ENCODE peak calls at places on chromosomes 16 and 17, in seven cellular contexts. S is left ventricle myocardium inferior, H is vagina, V is astrocyte, K is A549, F is body of pancreas, D is neuronal stem cell. M is an unnamed sample. For H3K9me3, the result is how much of the 10 kb centered on the place peaks cover.

GRCh38 chr16:6689643-6690042 is 643.0 kb upstream of the RBFOX1 start:
- DNase-seq in S (no peak), H (no peak), V (no peak), K (no peak), F (no peak), D (peak), M (no peak)

GRCh38 chr17:19753661-19754463 is 5.8 kb upstream of the ALDH3A1 start:
- DNase-seq in S (no peak), H (no peak), V (no peak), K (peak), F (peak), D (no peak), M (no peak)

GRCh38 chr17:76261421-76262215 is 3.5 kb upstream of the UBALD2 start:
- DNase-seq in S (no peak), H (no peak), V (peak), K (no peak), F (no peak), D (no peak), M (no peak)

GRCh38 chr17:42422412-42422957 is 571 bp downstream of the CAVIN1 start:
- DNase-seq in S (no peak), H (no peak), V (no peak), K (peak), F (peak), D (no peak), M (no peak)

GRCh38 chr16:90032664-90033346 is 13.5 kb upstream of the DBNDD1 start:
- DNase-seq in S (no peak), H (no peak), V (peak), K (no peak), F (no peak), D (no peak), M (no peak)

GRCh38 chr17:56985371-56986162 is 7.6 kb downstream of the SCPEP1 start:
- DNase-seq in S (no peak), H (no peak), V (no peak), K (no peak), F (no peak), D (no peak), M (no peak)

GRCh38 chr16:81889896-81890634 is 111.0 kb downstream of the PLCG2 start:
- DNase-seq in S (no peak), H (no peak), V (peak), K (peak), F (peak), D (peak), M (no peak)

GRCh38 chr17:30095507-30096244 is 20.9 kb upstream of the NSRP1 start:
- DNase-seq in S (no peak), H (no peak), V (peak), K (peak), F (no peak), D (peak), M (no peak)

GRCh38 chr16:75267631-75268264 is 16.3 kb upstream of the BCAR1 start:
- DNase-seq in S (peak), H (no peak), V (no peak), K (peak), F (peak), D (no peak), M (no peak)

GRCh38 chr17:69373069-69373468 is 41.4 kb upstream of the MAP2K6 start:
- DNase-seq in S (no peak), H (no peak), V (no peak), K (no peak), F (no peak), D (no peak), M (no peak)

GRCh38 chr17:71948703-71949422 is 172.0 kb upstream of the SOX9 start:
- DNase-seq in S (no peak), H (no peak), V (no peak), K (no peak), F (no peak), D (no peak), M (no peak)

GRCh38 chr16:69935278-69935711 is 15.8 kb upstream of the CLEC18A start:
- DNase-seq in S (no peak), H (no peak), V (peak), K (no peak), F (no peak), D (no peak), M (no peak)

GRCh38 chr17:45131616-45132301 is 556 bp downstream of the PLCD3 start:
- DNase-seq in S (peak), H (no peak), V (no peak), K (peak), F (peak), D (peak), M (peak)

GRCh38 chr17:75313941-75314550 is 24.8 kb upstream of the SLC25A19 start:
- DNase-seq in S (no peak), H (no peak), V (no peak), K (no peak), F (no peak), D (no peak), M (no peak)

GRCh38 chr16:71528863-71529262 is 2.6 kb downstream of the CHST4 start:
- DNase-seq in S (no peak), H (no peak), V (no peak), K (no peak), F (no peak), D (no peak), M (no peak)

GRCh38 chr17:8740486-8740885 is 4.2 kb downstream of the CCDC42 start:
- DNase-seq in S (no peak), H (no peak), V (no peak), K (no peak), F (no peak), D (no peak), M (peak)

GRCh38 chr17:40912506-40913220 is 24.8 kb downstream of the KRT23 start:
- DNase-seq in S (no peak), H (no peak), V (no peak), K (no peak), F (no peak), D (no peak), M (no peak)

GRCh38 chr16:81067166-81067565 is 9.9 kb downstream of the C16orf46 start:
- DNase-seq in S (no peak), H (no peak), V (no peak), K (no peak), F (no peak), D (no peak), M (no peak)

GRCh38 chr17:28982191-28982793 is 23.5 kb downstream of the SEZ6 start:
- DNase-seq in S (no peak), H (no peak), V (no peak), K (no peak), F (no peak), D (no peak), M (peak)

GRCh38 chr16:23160082-23160481 is 10.8 kb upstream of the USP31 start:
- DNase-seq in S (no peak), H (no peak), V (no peak), K (no peak), F (no peak), D (no peak), M (no peak)

GRCh38 chr17:59093702-59094231 is 12.9 kb downstream of the TRIM37 start:
- DNase-seq in S (peak), H (no peak), V (peak), K (peak), F (peak), D (no peak), M (no peak)

GRCh38 chr17:58995247-58995940 is 111.3 kb downstream of the TRIM37 start:
- DNase-seq in S (no peak), H (no peak), V (peak), K (no peak), F (no peak), D (no peak), M (no peak)

GRCh38 chr16:30031477-30031918 is 427 bp upstream of the TLCD3B start:
- DNase-seq in S (no peak), H (no peak), V (no peak), K (no peak), F (no peak), D (no peak), M (no peak)

GRCh38 chr16:68445458-68445857 is 2.9 kb downstream of the SMPD3 start:
- DNase-seq in S (no peak), H (no peak), V (no peak), K (peak), F (peak), D (peak), M (no peak)

GRCh38 chr16:81707411-81708321 is 71.4 kb upstream of the PLCG2 start:
- DNase-seq in S (peak), H (no peak), V (peak), K (peak), F (peak), D (no peak), M (no peak)

GRCh38 chr17:46020023-46020735 is 21.1 kb downstream of the STH start:
- DNase-seq in S (no peak), H (no peak), V (no peak), K (no peak), F (no peak), D (no peak), M (peak)

GRCh38 chr16:83005653-83006160 is 378.9 kb downstream of the CDH13 start:
- DNase-seq in S (no peak), H (no peak), V (no peak), K (no peak), F (no peak), D (no peak), M (no peak)

GRCh38 chr17:74759243-74759801 is 10.9 kb downstream of the NHERF1 start:
- DNase-seq in S (no peak), H (no peak), V (no peak), K (no peak), F (no peak), D (no peak), M (peak)

GRCh38 chr17:82489117-82489516 is 30.4 kb upstream of the FOXK2 start:
- DNase-seq in S (peak), H (peak), V (peak), K (no peak), F (no peak), D (no peak), M (no peak)

GRCh38 chr17:82491196-82491530 is 28.4 kb upstream of the FOXK2 start:
- DNase-seq in S (no peak), H (peak), V (no peak), K (no peak), F (no peak), D (no peak), M (no peak)

GRCh38 chr17:82490512-82491195 is 28.9 kb upstream of the FOXK2 start:
- DNase-seq in S (no peak), H (peak), V (no peak), K (no peak), F (no peak), D (no peak), M (no peak)

GRCh38 chr17:82491533-82491932 is 28.0 kb upstream of the FOXK2 start:
- DNase-seq in S (no peak), H (no peak), V (no peak), K (no peak), F (no peak), D (no peak), M (no peak)

DNA sequence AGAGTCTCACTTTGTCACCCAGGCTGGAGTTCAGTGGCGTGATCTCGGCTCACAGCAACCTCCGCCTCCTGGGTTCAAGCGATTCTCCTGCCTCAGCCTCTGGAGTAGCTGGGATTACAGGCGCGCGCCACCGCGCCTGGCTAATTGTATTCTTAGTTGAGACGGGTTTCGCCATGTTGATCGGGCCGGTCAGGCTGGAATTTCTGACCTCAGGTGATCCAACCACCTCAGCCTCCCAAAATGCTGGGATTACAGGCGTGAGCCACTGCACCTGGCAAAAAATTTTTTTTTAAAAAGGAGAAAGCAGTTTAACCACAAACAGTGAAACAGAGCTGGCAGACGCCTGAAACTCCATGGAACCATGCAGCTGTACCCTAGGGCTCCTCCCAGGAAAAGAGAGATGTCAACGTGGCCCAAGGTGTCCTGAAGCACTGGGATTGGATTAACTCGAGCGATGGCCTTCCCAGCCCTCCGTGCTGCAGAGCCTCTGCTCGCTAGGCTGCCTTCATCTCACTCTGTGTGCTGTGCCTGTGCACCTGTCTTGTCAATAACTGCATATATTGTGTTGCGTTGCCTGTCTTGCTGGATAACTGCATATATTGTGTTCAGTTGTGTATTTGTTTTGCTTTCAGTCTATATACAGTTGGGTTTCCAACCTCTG is 29.6 kb upstream of the FOXK2 start:
- DNase-seq in S (no peak), H (peak), V (no peak), K (no peak), F (no peak), D (no peak), M (no peak)
- H3K27ac ChIP-seq in S (peak), H (no peak), V (no peak), K (no peak), F (no peak), D (no peak), M (no peak)

GRCh38 chr16:64311241-64311640 is 810.6 kb downstream of the CDH11 start:
- DNase-seq in S (no peak), H (no peak), V (peak), K (no peak), F (no peak), D (no peak), M (no peak)

GRCh38 chr16:64317601-64318000 is 804.3 kb downstream of the CDH11 start:
- DNase-seq in S (no peak), H (no peak), V (no peak), K (no peak), F (no peak), D (no peak), M (no peak)

GRCh38 chr16:64309398-64310110 is 812.3 kb downstream of the CDH11 start:
- DNase-seq in S (no peak), H (no peak), V (no peak), K (no peak), F (no peak), D (no peak), M (no peak)

GRCh38 chr16:64312292-64312691 is 809.6 kb downstream of the CDH11 start:
- DNase-seq in S (no peak), H (no peak), V (no peak), K (no peak), F (no peak), D (no peak), M (no peak)

DNA sequence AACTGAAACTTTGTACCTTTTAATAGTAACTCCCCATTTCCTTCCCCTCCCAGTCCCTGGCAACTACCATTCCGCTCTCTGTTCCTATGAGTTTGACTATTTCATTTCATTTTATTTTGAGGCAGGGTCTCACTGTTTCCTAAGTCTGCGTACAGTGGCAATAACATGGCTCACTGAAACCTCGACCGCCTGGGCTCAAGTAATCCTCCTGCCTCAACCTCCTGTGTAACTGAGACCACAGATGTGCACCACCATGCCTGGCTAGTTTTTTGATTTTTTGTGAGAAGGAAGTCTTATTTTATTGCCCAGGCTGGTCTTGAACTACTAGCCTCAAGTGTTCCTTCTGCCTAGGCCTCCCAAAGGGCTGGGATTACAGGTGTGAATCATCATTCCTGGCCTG is 808.1 kb downstream of the CDH11 start:
- DNase-seq in S (no peak), H (no peak), V (no peak), K (no peak), F (no peak), D (no peak), M (no peak)
- H3K9me3 ChIP-seq in S (under half), H (under half), V (under half), K (under half), F (under half), D (under half), M (under half)

DNA sequence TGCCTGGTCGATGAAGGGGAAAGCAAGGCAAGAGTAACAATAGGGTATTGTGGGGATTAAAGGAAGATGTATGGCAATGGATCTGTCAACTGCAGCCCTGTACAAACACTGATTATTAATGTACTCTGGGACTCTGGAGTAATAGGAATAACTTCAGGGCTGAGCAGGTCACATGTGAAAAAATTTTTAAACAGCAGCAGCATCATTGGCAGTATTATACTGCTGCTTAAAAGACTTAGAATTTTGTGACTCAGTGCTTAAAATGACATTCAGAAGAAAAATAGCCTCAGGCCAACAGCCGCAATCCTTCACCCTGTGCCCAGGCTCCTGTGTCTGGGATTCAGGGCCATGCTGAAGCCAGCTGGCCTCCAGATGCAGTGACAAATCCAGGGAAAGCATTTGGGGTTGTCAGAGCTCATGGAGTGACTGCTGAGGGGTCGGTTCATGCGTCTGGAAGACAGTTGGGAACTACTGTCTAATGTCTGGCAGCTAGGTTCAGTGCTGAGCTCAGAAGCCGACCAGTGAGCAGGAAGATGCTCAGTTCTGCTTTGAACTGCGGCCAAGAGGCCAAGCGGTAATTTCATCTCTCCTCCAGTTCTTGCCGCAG is 22.2 kb downstream of the TEX2 start:
- DNase-seq in S (peak), H (peak), V (peak), K (no peak), F (peak), D (no peak), M (no peak)
- H3K4me3 ChIP-seq in S (peak), H (no peak), V (no peak), K (no peak), F (no peak), D (no peak), M (no peak)

GRCh38 chr17:78248051-78248914 is 16.9 kb downstream of the TMEM235 start:
- DNase-seq in S (no peak), H (no peak), V (no peak), K (no peak), F (no peak), D (no peak), M (no peak)
- H3K27ac ChIP-seq in S (peak), H (no peak), V (no peak), K (no peak), F (no peak), D (no peak), M (no peak)

GRCh38 chr17:22273308-22273707 is 581.0 kb downstream of the KCNJ18 start:
- DNase-seq in S (no peak), H (no peak), V (no peak), K (no peak), F (no peak), D (no peak), M (no peak)
- H3K9me3 ChIP-seq in S (under half), H (under half), V (under half), K (under half), F (under half), D (under half), M (under half)

DNA sequence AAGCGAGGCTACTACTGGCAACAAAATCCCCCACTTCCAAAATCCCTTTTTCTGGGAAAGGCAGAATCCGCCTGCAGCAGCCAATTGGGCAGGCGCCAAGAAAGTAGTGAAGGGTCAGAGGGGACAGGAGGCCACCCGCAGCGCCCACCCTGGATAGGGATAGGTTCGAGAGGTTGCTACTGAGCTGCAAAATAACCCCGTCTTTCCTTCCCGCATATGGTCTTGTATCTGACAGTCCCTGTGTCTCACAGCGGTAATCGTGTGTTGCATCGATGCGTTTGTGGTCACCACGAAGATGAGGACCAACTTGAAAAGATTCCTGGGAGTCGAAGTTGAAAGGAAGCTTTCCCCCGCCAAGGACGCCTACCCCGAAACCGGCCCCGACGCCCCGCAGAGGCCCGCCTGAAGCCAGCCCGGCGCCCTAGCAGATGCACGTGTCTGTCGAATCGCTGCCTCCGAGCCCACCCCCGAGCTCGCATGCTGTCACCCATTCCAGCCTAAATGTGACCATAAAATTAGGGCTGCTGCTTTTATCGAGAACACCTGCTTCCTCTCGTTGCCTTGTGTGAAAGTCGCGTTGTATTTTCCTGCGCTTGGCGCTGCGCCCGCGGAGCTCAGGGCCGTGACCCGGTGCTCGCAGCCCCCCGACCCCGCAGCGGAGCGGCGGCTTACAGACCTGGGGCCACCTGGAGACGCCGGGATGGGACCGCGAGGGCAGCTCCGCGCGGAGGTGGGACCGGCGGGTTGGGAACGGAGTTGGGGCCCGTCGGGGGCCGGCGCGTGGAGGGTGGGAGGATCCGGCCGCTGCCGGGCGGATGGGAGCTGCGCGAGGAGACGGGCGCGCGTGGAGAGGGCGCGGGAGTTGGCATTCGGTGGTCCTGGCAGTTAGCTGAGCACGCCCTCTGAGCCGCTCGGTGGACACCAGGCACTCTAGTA is at the start of gene CMTM2:
- DNase-seq in S (no peak), H (no peak), V (no peak), K (no peak), F (no peak), D (no peak), M (peak)
- H3K4me3 ChIP-seq in S (peak), H (peak), V (peak), K (no peak), F (no peak), D (no peak), M (peak)

GRCh38 chr17:7166873-7167272 is 12.3 kb downstream of the ASGR1 start:
- DNase-seq in S (no peak), H (no peak), V (no peak), K (no peak), F (no peak), D (no peak), M (no peak)

DNA sequence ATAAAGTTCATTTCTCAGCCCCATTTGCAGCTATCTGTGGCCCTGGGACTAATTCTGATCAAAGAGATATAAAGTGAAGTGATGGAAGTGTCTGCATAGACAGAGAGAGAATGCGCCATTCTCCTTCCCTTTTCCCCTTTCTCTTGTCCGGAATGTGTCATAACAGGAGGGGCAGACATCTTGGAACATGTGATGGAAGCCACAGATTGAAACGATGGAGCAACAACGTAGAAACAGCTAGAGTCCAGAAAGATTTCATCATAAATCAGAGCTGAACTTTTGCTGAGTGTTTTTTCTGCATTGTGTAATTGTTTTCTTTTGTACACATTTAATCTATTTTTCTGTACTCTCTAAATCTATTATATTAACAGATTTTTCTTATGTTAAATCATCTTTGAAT is 11.3 kb downstream of the ASGR1 start:
- DNase-seq in S (no peak), H (no peak), V (no peak), K (no peak), F (no peak), D (no peak), M (no peak)
- H3K27ac ChIP-seq in S (no peak), H (no peak), V (no peak), K (no peak), F (no peak), D (no peak), M (no peak)

M was measured in CD8-positive, alpha-beta memory T cell.